ENCODE peak calls at places on chromosomes 16 and 17, in four cellular contexts. B is endothelial cell; Y is A549; U is effector CD4-positive, alpha-beta T cell. I is an unnamed sample.

GRCh38 chr16:64481497-64481896 is 640.4 kb downstream of the CDH11 start:
- DNase-seq in Y (no peak), U (no peak), B (no peak), I (no peak)

GRCh38 chr16:68778551-68779231 is 41.6 kb downstream of the CDH1 start:
- DNase-seq in U (no peak), Y (no peak), B (no peak), I (no peak)

GRCh38 chr16:82699711-82700495 is 73.1 kb downstream of the CDH13 start:
- DNase-seq in B (no peak), U (no peak), Y (no peak), I (peak)

GRCh38 chr17:28717578-28718316 is at the start of gene RAB34:
- DNase-seq in B (peak), U (no peak), Y (peak), I (peak)

GRCh38 chr16:31420037-31420436 is 8.1 kb downstream of the COX6A2 start:
- DNase-seq in U (no peak), Y (no peak), B (no peak), I (no peak)

GRCh38 chr16:89322381-89323119 is 105.0 kb downstream of the ZNF778 start:
- DNase-seq in B (peak), U (no peak), Y (peak), I (peak)

GRCh38 chr17:29643817-29644160 is 21.1 kb upstream of the CORO6 start:
- DNase-seq in U (no peak), Y (no peak), B (no peak), I (no peak)

GRCh38 chr16:27225536-27226360 is 22.4 kb downstream of the KDM8 start:
- DNase-seq in Y (no peak), U (no peak), B (no peak), I (no peak)

GRCh38 chr17:44322236-44322895 is 2.3 kb downstream of the SLC25A39 start:
- DNase-seq in B (no peak), U (no peak), Y (no peak), I (no peak)

GRCh38 chr17:51120357-51120738 is 320 bp downstream of the SPAG9 start:
- DNase-seq in B (no peak), U (peak), Y (peak), I (peak)

GRCh38 chr16:19696312-19696711 is 21.7 kb downstream of the KNOP1 start:
- DNase-seq in U (peak), Y (no peak), B (no peak), I (no peak)

GRCh38 chr16:89860747-89861304 is 12.6 kb upstream of the TCF25 start:
- DNase-seq in B (peak), U (peak), Y (peak), I (peak)

GRCh38 chr16:65178151-65178550 is 56.3 kb upstream of the CDH11 start:
- DNase-seq in U (no peak), Y (no peak), B (no peak), I (no peak)

GRCh38 chr16:84726079-84726669 is 26.4 kb downstream of the USP10 start:
- DNase-seq in U (peak), B (peak), Y (peak), I (peak)

GRCh38 chr16:67659675-67660563 is at the start of gene ACD:
- DNase-seq in U (peak), B (peak), Y (peak), I (peak)

GRCh38 chr16:69240336-69240735 is 53.4 kb downstream of the SNTB2 start:
- DNase-seq in B (no peak), U (no peak), Y (no peak), I (no peak)

GRCh38 chr17:66714046-66715023 is 120.6 kb upstream of the CACNG5 start:
- DNase-seq in B (no peak), U (no peak), Y (no peak), I (no peak)

GRCh38 chr17:67477687-67478086 is 100.6 kb downstream of the PITPNC1 start:
- DNase-seq in U (peak), B (no peak), Y (no peak), I (no peak)

GRCh38 chr17:17254026-17254425 is 17.1 kb upstream of the FLCN start:
- DNase-seq in B (no peak), Y (no peak), U (no peak), I (no peak)

I was measured in HTR-8/SVneo.